ENCODE peak calls at places on chromosomes 13 and 19, in seven cellular contexts. V is H9, Q is neuronal stem cell, Z is mesenchymal stem cell, F is mesendoderm, R is trophoblast cell, X is H1. B is an unnamed sample.

GRCh38 chr13:29948791-29949190 is 98.4 kb upstream of the UBL3 start:
- DNase-seq in Z (no peak), F (no peak), V (no peak), R (no peak), Q (no peak), X (no peak), B (no peak)

GRCh38 chr13:80030491-80030890 is 310.4 kb downstream of the SPRY2 start:
- DNase-seq in F (peak; percentile 49), X (peak; percentile 9), Q (no peak), R (no peak), Z (peak; percentile 12), V (no peak), B (no peak)

GRCh38 chr13:99862243-99862642 is 109.3 kb downstream of the ZIC5 start:
- DNase-seq in F (no peak), V (no peak), X (no peak), Q (no peak), Z (no peak), R (no peak), B (no peak)

GRCh38 chr13:33931397-33931987 is 113.5 kb downstream of the RFC3 start:
- DNase-seq in F (peak; percentile 65), R (peak; percentile 76), Z (peak; percentile 67), V (no peak), X (no peak), Q (peak; percentile 39), B (peak; percentile 53)

GRCh38 chr13:24865158-24865557 is 101.2 kb downstream of the RNF17 start:
- DNase-seq in X (no peak), Z (peak; percentile 12), V (no peak), Q (no peak), F (no peak), R (no peak), B (peak; percentile 4)

GRCh38 chr19:7963566-7963965 is 20.1 kb upstream of the TIMM44 start:
- DNase-seq in R (no peak), X (no peak), V (no peak), Q (no peak), Z (no peak), F (no peak), B (no peak)

GRCh38 chr19:39843919-39844793 is 2.0 kb downstream of the FBL start:
- DNase-seq in F (peak; percentile 45), V (no peak), X (no peak), Z (peak; percentile 69), Q (no peak), R (peak; percentile 81), B (peak; percentile 58)

GRCh38 chr13:99385161-99385560 is 78.0 kb upstream of the GPR183 start:
- DNase-seq in V (peak; percentile 22), X (no peak), Q (no peak), R (no peak), F (no peak), Z (no peak), B (no peak)

GRCh38 chr19:17944301-17944700 is 11.5 kb downstream of the CCDC124 start:
- DNase-seq in Q (no peak), V (no peak), F (no peak), R (peak; percentile 31), Z (peak; percentile 35), X (no peak), B (peak; percentile 88)

GRCh38 chr19:12574036-12574435 is 22.8 kb upstream of the ZNF564 start:
- DNase-seq in R (no peak), X (no peak), Q (no peak), F (no peak), Z (no peak), V (no peak), B (no peak)

GRCh38 chr13:113029487-113030258 is 60.7 kb downstream of the MCF2L start:
- DNase-seq in Q (peak; percentile 59), F (peak; percentile 61), X (no peak), V (peak; percentile 77), R (peak; percentile 35), Z (peak; percentile 8), B (no peak)

GRCh38 chr19:55670280-55671053 is 4.6 kb upstream of the EPN1 start:
- DNase-seq in X (no peak), R (no peak), Z (no peak), Q (no peak), F (no peak), V (peak; percentile 72), B (peak; percentile 20)

GRCh38 chr19:55368701-55369563 is 1.3 kb downstream of the IL11 start:
- DNase-seq in X (no peak), Q (no peak), V (peak; percentile 53), F (peak; percentile 65), Z (peak; percentile 57), R (peak; percentile 55), B (peak; percentile 49)

GRCh38 chr13:75929074-75929473 is 292.9 kb downstream of the LMO7 start:
- DNase-seq in F (no peak), V (no peak), Z (no peak), X (no peak), Q (no peak), R (no peak), B (no peak)

GRCh38 chr13:75935805-75936204 is 299.7 kb downstream of the LMO7 start:
- DNase-seq in F (peak; percentile 34), R (no peak), Q (no peak), V (peak; percentile 28), Z (no peak), X (peak; percentile 0), B (no peak)

GRCh38 chr13:75934889-75935288 is 298.8 kb downstream of the LMO7 start:
- DNase-seq in Z (peak; percentile 34), F (no peak), V (no peak), Q (no peak), X (no peak), R (no peak), B (peak; percentile 62)

GRCh38 chr13:75927183-75927582 is 291.1 kb downstream of the LMO7 start:
- DNase-seq in Q (no peak), V (no peak), F (no peak), R (no peak), X (no peak), Z (no peak), B (peak; percentile 8)

GRCh38 chr13:75931116-75931515 is 295.0 kb downstream of the LMO7 start:
- DNase-seq in F (no peak), V (no peak), Q (no peak), R (no peak), X (no peak), Z (peak; percentile 22), B (peak; percentile 11)
- H4K8ac ChIP-seq in F (no peak overlapping the region), V (no peak overlapping the region), Q (no peak overlapping the region), R (no peak overlapping the region), X (no peak overlapping the region), Z (no peak overlapping the region), B (no peak overlapping the region)

GRCh38 chr13:52452470-52452869 is 2.0 kb upstream of the VPS36 start:
- DNase-seq in V (no peak), F (no peak), X (no peak), Z (no peak), Q (no peak), R (no peak), B (no peak)
- H4K8ac ChIP-seq in V (no peak overlapping the region), F (no peak overlapping the region), X (no peak overlapping the region), Z (no peak overlapping the region), Q (no peak overlapping the region), R (no peak overlapping the region), B (no peak overlapping the region)

DNA sequence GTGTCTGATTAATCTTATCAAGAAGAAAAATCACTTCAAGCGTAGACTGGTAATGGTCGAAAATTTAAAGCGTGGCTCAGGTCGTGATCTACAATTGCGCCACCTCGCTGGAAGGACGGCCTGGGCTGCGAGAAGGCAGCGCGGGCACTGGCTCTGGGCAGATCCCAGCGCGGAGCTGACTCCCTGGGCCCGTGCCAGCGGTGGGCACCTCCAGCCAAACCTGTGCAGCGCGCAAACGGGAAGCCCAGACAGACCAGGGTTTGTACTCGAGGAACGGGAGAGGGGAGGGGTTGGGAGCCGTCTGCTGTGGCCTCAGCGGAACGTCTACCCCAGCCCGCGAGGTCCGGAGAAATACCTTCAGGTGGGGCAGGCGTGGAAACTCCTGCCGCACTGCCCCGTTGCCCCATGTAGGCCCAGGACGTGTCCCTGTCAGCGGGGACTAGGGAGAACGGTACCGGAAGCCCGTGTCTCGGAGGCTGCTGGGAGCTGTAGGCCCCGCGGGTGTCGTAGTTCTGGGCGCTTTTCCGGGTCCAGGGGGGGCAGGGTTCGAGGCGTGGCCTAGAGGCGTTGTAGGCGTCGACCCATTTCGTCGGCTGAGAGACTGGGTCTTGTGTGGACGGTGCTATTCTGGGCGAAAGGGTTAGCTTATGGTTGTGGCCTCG is 21.1 kb downstream of the ZNF274 start:
- DNase-seq in R (peak; percentile 40), Q (no peak), V (no peak), F (peak; percentile 61), X (no peak), Z (no peak), B (no peak)
- H4K8ac ChIP-seq in R (peak overlapping the region; percentile 34), Q (no peak overlapping the region), V (no peak overlapping the region), F (no peak overlapping the region), X (no peak overlapping the region), Z (no peak overlapping the region), B (no peak overlapping the region)

DNA sequence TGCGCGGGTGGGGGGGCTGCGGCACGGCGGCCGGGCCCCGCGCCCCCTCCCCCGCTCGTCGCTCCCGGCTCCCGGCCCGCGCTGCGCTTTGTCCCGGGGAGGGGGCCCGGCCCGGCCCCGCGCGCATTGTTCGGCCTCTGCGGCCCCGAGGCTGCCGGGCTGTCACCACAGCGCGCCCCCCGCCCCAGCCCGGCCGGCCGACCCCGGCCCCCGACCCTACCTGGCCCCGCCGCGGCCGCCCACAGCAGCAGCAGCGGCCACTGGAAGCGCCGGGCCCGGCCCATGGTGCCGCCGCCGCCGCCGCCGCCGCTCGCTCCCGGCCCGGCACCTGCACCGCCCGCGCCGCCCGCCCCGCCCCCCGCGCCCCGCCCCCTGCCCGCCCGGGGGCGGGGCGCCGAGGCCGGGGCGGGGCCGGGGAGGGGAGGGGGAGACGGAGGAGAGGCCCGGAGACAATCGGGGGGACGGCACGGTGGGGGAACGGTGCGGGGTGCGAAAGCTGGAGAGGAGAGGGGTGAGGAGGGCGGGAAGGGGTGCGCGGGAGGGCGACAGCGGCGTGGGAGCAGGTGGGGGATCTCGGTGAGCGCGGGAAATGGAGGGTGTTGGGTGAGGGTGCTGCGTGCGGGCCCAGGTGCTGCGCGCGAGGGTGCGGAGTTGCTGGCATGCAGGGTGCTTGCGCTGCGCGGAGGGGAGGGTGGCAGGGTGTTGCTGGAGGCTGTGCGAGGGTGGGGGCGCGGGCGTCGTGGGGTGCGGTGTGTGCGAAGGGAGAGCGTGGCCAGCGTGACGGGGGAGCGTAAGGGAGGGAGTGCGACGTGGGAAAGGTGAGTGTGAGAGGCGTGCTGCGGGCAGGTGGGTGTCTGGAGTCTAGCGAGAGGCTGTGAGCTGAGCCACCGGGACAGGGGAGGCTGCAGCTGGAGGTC is at the start of gene CADM4:
- DNase-seq in Z (no peak), F (no peak), X (no peak), V (peak; percentile 46), R (peak; percentile 29), Q (peak; percentile 41), B (no peak)
- H4K8ac ChIP-seq in Z (peak within 1 kb of the TSS; percentile 42), F (no peak within 1 kb of the TSS), X (no peak within 1 kb of the TSS), V (no peak within 1 kb of the TSS), R (no peak within 1 kb of the TSS), Q (peak within 1 kb of the TSS; percentile 25), B (no peak within 1 kb of the TSS)

B was measured in IMR-90.